ENCODE peak calls at places on chromosomes 5 and 9, in four cellular contexts. Q is A549, R is K562, Z is HepG2. X is an unnamed sample.

GRCh38 chr9:136171009-136171800 is 33.7 kb downstream of the LHX3 start:
- DNase-seq in Q (peak), R (no peak), Z (peak), X (no peak)

GRCh38 chr5:170581211-170581610 is 77.4 kb downstream of the KCNIP1 start:
- DNase-seq in Q (no peak), R (no peak), Z (no peak), X (no peak)

GRCh38 chr9:38619556-38620447 is 594 bp downstream of the ANKRD18A start:
- DNase-seq in Q (peak), R (no peak), Z (peak), X (no peak)

GRCh38 chr5:88785396-88786216 is 97.4 kb downstream of the MEF2C start:
- DNase-seq in Q (peak), R (no peak), Z (no peak), X (peak)

GRCh38 chr9:117076571-117077300 is 338.1 kb downstream of the ASTN2 start:
- DNase-seq in Q (no peak), R (no peak), Z (no peak), X (no peak)

GRCh38 chr5:1726469-1726865 is 73.2 kb downstream of the MRPL36 start:
- DNase-seq in Q (no peak), R (no peak), Z (no peak), X (no peak)

GRCh38 chr5:146667633-146668032 is 151.6 kb upstream of the GPR151 start:
- DNase-seq in Q (no peak), R (no peak), Z (no peak), X (peak)

GRCh38 chr5:138601444-138601843 is 26.2 kb upstream of the HSPA9 start:
- DNase-seq in Q (peak), R (no peak), Z (no peak), X (no peak)

GRCh38 chr9:127904888-127905728 is 5.7 kb upstream of the ST6GALNAC6 start:
- DNase-seq in Q (no peak), R (no peak), Z (no peak), X (no peak)

GRCh38 chr5:77143998-77144836 is 57.1 kb upstream of the ZBED3 start:
- DNase-seq in Q (peak), R (peak), Z (peak), X (peak)

GRCh38 chr9:15293727-15294405 is 13.2 kb downstream of the TTC39B start:
- DNase-seq in Q (no peak), R (no peak), Z (no peak), X (no peak)

GRCh38 chr5:127031147-127031862 is 947 bp upstream of the MARCHF3 start:
- DNase-seq in Q (peak), R (peak), Z (no peak), X (no peak)

GRCh38 chr9:36006541-36006940 is 30.2 kb upstream of the RECK start:
- DNase-seq in Q (no peak), R (no peak), Z (peak), X (no peak)

GRCh38 chr9:131397100-131397790 is 3.4 kb downstream of the PRRC2B start:
- DNase-seq in Q (no peak), R (peak), Z (no peak), X (peak)

GRCh38 chr9:134412298-134412711 is 86.0 kb downstream of the RXRA start:
- DNase-seq in Q (no peak), R (no peak), Z (no peak), X (no peak)

GRCh38 chr5:13478831-13479465 is 465.5 kb downstream of the DNAH5 start:
- DNase-seq in Q (peak), R (no peak), Z (peak), X (peak)

GRCh38 chr5:51433052-51433710 is 49.9 kb downstream of the ISL1 start:
- DNase-seq in Q (no peak), R (no peak), Z (no peak), X (peak)

GRCh38 chr5:74187757-74188156 is 452.8 kb downstream of the ENC1 start:
- DNase-seq in Q (no peak), R (no peak), Z (no peak), X (no peak)

GRCh38 chr5:172683696-172684464 is 42.8 kb downstream of the NEURL1B start:
- DNase-seq in Q (no peak), R (no peak), Z (no peak), X (peak)

GRCh38 chr9:126376311-126376902 is 49.8 kb downstream of the MVB12B start:
- DNase-seq in Q (no peak), R (no peak), Z (peak), X (no peak)

GRCh38 chr9:12933957-12934356 is 159.1 kb downstream of the LURAP1L start:
- DNase-seq in Q (peak), R (no peak), Z (no peak), X (peak)

GRCh38 chr9:86547596-86547995 is 193.4 kb upstream of the TUT7 start:
- DNase-seq in Q (no peak), R (no peak), Z (no peak), X (no peak)

GRCh38 chr5:56011835-56012234 is 17.1 kb upstream of the IL6ST start:
- DNase-seq in Q (peak), R (no peak), Z (no peak), X (peak)

GRCh38 chr9:121302341-121302740 is 34.4 kb downstream of the GSN start:
- DNase-seq in Q (no peak), R (no peak), Z (no peak), X (no peak)

GRCh38 chr5:2207966-2208544 is 325.3 kb upstream of the IRX4 start:
- DNase-seq in Q (peak), R (no peak), Z (peak), X (no peak)

GRCh38 chr5:167765341-167765740 is 526.1 kb upstream of the WWC1 start:
- DNase-seq in Q (no peak), R (no peak), Z (no peak), X (no peak)

GRCh38 chr5:147963948-147964693 is 57.8 kb upstream of the C5orf46 start:
- DNase-seq in Q (no peak), R (no peak), Z (no peak), X (peak)

GRCh38 chr5:176861276-176861675 is 37.9 kb downstream of the HK3 start:
- DNase-seq in Q (no peak), R (no peak), Z (no peak), X (no peak)

GRCh38 chr5:27275353-27275752 is 237.0 kb upstream of the CDH9 start:
- DNase-seq in Q (no peak), R (no peak), Z (no peak), X (no peak)

DNA sequence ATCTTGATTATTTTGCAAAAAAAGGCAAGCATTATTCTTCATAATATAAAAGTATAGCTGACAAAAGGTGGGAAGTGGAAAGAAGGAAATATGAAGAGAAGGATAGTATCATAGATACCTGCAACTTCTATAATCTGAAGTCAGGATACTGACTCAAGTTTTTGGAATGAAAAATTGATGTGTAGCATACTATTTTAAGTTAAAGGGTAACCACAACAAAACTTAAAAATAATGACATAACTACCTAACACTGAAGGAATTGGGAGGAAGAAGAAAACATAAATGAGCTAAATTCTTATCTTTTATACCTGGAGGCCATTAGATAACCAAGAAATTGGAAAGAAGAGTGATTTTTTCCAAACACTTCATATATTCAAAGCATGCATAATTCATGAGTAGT is 51.8 kb upstream of the TLE1 start:
- DNase-seq in Q (no peak), R (no peak), Z (no peak), X (no peak)
- TF ChIP-seq JUN in Q (no peak), R (no peak), Z (no peak), X (no peak)

DNA sequence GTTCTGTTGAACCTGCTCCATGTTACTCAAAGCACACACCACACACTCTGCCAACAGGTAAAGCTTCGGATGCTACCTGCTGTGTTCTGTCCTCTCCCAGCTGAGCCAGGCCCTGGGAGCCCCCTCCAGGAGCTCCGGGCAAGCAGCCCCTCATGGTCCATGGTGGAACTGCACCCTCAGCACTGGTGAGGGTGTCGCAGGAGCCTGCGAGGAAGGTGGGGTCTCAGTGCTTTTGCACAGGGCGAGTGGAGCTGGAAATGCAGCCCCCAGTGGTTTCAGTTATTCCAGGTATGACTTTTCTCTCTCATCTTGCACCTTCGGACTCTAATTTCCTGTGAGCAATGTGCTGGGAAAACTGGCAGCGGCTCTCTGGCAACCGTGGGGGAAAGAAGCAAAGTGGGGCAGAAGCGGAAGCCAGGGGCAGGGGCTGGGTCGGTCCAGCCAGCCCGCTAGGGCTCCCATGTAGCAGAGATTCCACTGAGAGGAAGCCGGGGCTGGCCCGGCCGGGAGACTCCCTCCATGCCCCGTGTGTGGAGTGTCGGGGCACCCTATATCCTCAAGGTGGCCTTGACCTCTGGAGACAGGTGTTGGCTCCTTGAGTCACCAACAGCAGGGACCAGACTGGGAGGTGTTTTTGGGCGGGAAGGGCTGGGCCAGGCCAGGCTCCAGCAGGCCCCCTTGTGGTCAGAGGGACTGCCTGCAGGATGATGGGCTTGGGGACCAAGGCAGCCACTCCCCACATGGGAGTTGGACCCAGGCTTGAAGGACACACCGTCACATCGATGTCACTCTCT is 75.6 kb upstream of the PRSS3 start:
- DNase-seq in Q (peak), R (peak), Z (peak), X (no peak)
- TF ChIP-seq MYC in Q (no peak), R (no peak), Z (no peak), X (no peak)

GRCh38 chr5:15719784-15720183 is 219.8 kb downstream of the FBXL7 start:
- DNase-seq in Q (no peak), R (no peak), Z (no peak), X (peak)
- TF ChIP-seq JUN in Q (no peak), R (no peak), Z (no peak), X (no peak)

DNA sequence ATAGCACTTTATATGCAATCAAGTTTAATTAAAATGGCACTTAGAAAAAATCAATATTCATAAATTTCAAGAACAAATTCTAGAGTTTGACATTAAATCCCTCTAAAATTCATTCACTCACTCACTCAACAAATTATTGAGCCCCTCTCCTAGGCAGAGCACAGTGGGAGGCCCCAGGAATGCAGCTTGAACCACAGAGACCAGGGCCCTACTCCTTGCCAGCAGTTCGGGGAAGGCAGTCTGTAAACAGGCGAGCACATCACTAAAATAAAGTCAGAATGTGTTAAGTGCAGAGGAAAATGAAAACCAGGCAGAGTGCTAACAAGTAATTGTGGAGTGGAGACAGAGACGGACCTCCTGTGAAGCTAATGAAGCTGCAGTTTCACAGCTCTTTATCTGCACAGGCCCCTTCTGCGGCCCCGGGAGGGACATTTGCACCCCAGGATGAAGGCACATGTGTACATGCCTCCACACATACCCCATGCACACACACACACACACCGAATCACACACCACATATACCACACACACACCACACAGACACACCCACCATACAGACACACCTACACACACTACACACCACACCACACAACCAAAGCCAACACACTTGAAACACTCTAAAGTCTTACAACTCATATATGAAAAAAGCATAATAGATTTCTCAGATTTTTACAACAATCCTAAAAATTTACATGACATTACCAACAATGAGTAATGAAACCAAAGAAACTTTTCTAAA is 40.5 kb downstream of the BHMT start:
- DNase-seq in Q (no peak), R (no peak), Z (no peak), X (no peak)
- TF ChIP-seq MYC in Q (no peak), R (no peak), Z (no peak), X (no peak)

GRCh38 chr5:67648201-67648671 is 451.6 kb upstream of the CD180 start:
- DNase-seq in Q (no peak), R (no peak), Z (no peak), X (peak)
- TF ChIP-seq JUN in Q (no peak), R (no peak), Z (no peak), X (no peak)

X was measured in endothelial cell of umbilical vein.